ENCODE peak calls at places on chromosomes 7 and 10, in eight cellular contexts. V, W, O, A, C, K, H and Q are unnamed samples.

GRCh38 chr10:84293574-84294016 is 34.8 kb upstream of the CCSER2 start:
- DNase-seq in V (no peak), W (no peak), O (no peak), A (no peak), C (no peak), K (no peak), H (no peak), Q (no peak)

GRCh38 chr10:111926286-111926685 is 257.3 kb downstream of the GPAM start:
- DNase-seq in V (no peak), W (no peak), O (no peak), A (no peak), C (no peak), K (no peak), H (no peak), Q (no peak)

GRCh38 chr10:128367807-128368206 is 241.6 kb upstream of the MKI67 start:
- DNase-seq in V (no peak), W (no peak), O (no peak), A (no peak), C (no peak), K (no peak), H (peak; percentile 85), Q (no peak)

GRCh38 chr7:156222151-156222550 is 409.9 kb upstream of the SHH start:
- DNase-seq in V (no peak), W (no peak), O (no peak), A (no peak), C (no peak), K (no peak), H (peak; percentile 17), Q (no peak)

GRCh38 chr7:88218836-88219605 is 817 bp downstream of the SRI start:
- DNase-seq in V (no peak), W (peak; percentile 25), O (peak; percentile 9), A (peak; percentile 74), C (peak; percentile 67), K (no peak), H (peak; percentile 50), Q (peak; percentile 75)

GRCh38 chr7:80106498-80107113 is 28.0 kb upstream of the GNAI1 start:
- DNase-seq in V (no peak), W (no peak), O (no peak), A (no peak), C (no peak), K (no peak), H (no peak), Q (no peak)

GRCh38 chr10:78602201-78602917 is 466.4 kb upstream of the ZMIZ1 start:
- DNase-seq in V (no peak), W (no peak), O (no peak), A (no peak), C (no peak), K (no peak), H (no peak), Q (no peak)

GRCh38 chr10:101005361-101005760 is 5.8 kb downstream of the LZTS2 start:
- DNase-seq in V (no peak), W (no peak), O (no peak), A (no peak), C (no peak), K (no peak), H (no peak), Q (no peak)

GRCh38 chr10:123852411-123852951 is 39.1 kb downstream of the CPXM2 start:
- DNase-seq in V (no peak), W (no peak), O (no peak), A (no peak), C (no peak), K (no peak), H (no peak), Q (no peak)

GRCh38 chr7:105849122-105849855 is 27.1 kb downstream of the ATXN7L1 start:
- DNase-seq in V (no peak), W (peak; percentile 63), O (peak; percentile 16), A (peak; percentile 12), C (no peak), K (no peak), H (no peak), Q (no peak)

GRCh38 chr10:13720699-13721098 is 133.9 kb downstream of the PRPF18 start:
- DNase-seq in V (no peak), W (no peak), O (no peak), A (no peak), C (no peak), K (no peak), H (no peak), Q (no peak)

GRCh38 chr7:151379193-151379520 is 30.7 kb downstream of the WDR86 start:
- DNase-seq in V (no peak), W (no peak), O (no peak), A (no peak), C (no peak), K (no peak), H (no peak), Q (no peak)

GRCh38 chr7:136528329-136528728 is 340.1 kb upstream of the CHRM2 start:
- DNase-seq in V (peak; percentile 38), W (no peak), O (no peak), A (peak; percentile 38), C (peak; percentile 66), K (no peak), H (no peak), Q (no peak)

GRCh38 chr7:47180268-47180826 is 401.6 kb downstream of the TNS3 start:
- DNase-seq in V (peak; percentile 24), W (no peak), O (no peak), A (peak; percentile 80), C (peak; percentile 80), K (no peak), H (peak; percentile 63), Q (no peak)

GRCh38 chr7:157809863-157810851 is 473.4 kb downstream of the DNAJB6 start:
- DNase-seq in V (no peak), W (no peak), O (no peak), A (no peak), C (no peak), K (no peak), H (no peak), Q (peak; percentile 33)

GRCh38 chr7:23247602-23248335 is 1.2 kb downstream of the GPNMB start:
- DNase-seq in V (no peak), W (no peak), O (peak; percentile 9), A (peak; percentile 44), C (no peak), K (no peak), H (peak; percentile 52), Q (peak; percentile 74)

GRCh38 chr7:36010656-36011587 is 142.1 kb upstream of the EEPD1 start:
- DNase-seq in V (no peak), W (no peak), O (no peak), A (no peak), C (no peak), K (no peak), H (no peak), Q (no peak)

GRCh38 chr7:16778479-16778878 is 24.9 kb downstream of the TSPAN13 start:
- DNase-seq in V (no peak), W (no peak), O (no peak), A (no peak), C (no peak), K (no peak), H (no peak), Q (no peak)

GRCh38 chr10:44470779-44471178 is 85.9 kb upstream of the CXCL12 start:
- DNase-seq in V (no peak), W (no peak), O (no peak), A (peak; percentile 40), C (no peak), K (no peak), H (no peak), Q (no peak)

GRCh38 chr10:74917481-74918077 is 91.2 kb downstream of the KAT6B start:
- DNase-seq in V (no peak), W (no peak), O (no peak), A (peak; percentile 66), C (peak; percentile 22), K (no peak), H (no peak), Q (no peak)

GRCh38 chr10:129971381-129972144 is 7.5 kb upstream of the EBF3 start:
- DNase-seq in V (no peak), W (no peak), O (no peak), A (peak; percentile 79), C (peak; percentile 86), K (no peak), H (no peak), Q (peak; percentile 70)

GRCh38 chr7:223118-223800 is 30.9 kb downstream of the FAM20C start:
- DNase-seq in V (no peak), W (no peak), O (no peak), A (no peak), C (no peak), K (no peak), H (no peak), Q (no peak)

GRCh38 chr7:77425151-77426051 is 9.3 kb upstream of the GSAP start:
- DNase-seq in V (no peak), W (no peak), O (no peak), A (peak; percentile 54), C (no peak), K (no peak), H (no peak), Q (no peak)
- H3K4me3 ChIP-seq in V (no peak overlapping the region), W (no peak overlapping the region), O (no peak overlapping the region), A (no peak overlapping the region), C (no peak overlapping the region), K (no peak overlapping the region), H (no peak overlapping the region), Q (peak overlapping the region; percentile 24)

GRCh38 chr7:82840061-82840460 is 322.6 kb downstream of the PCLO start:
- DNase-seq in V (no peak), W (no peak), O (no peak), A (no peak), C (no peak), K (no peak), H (no peak), Q (no peak)
- H3K4me3 ChIP-seq in V (no peak overlapping the region), W (no peak overlapping the region), O (no peak overlapping the region), A (no peak overlapping the region), C (no peak overlapping the region), K (no peak overlapping the region), H (no peak overlapping the region), Q (no peak overlapping the region)

GRCh38 chr7:131103997-131104396 is 223.7 kb upstream of the MKLN1 start:
- DNase-seq in V (peak; percentile 60), W (peak; percentile 16), O (no peak), A (peak; percentile 91), C (no peak), K (no peak), H (no peak), Q (no peak)
- H3K4me3 ChIP-seq in V (no peak overlapping the region), W (no peak overlapping the region), O (peak overlapping the region; percentile 52), A (no peak overlapping the region), C (no peak overlapping the region), K (no peak overlapping the region), H (no peak overlapping the region), Q (peak overlapping the region; percentile 70)

DNA sequence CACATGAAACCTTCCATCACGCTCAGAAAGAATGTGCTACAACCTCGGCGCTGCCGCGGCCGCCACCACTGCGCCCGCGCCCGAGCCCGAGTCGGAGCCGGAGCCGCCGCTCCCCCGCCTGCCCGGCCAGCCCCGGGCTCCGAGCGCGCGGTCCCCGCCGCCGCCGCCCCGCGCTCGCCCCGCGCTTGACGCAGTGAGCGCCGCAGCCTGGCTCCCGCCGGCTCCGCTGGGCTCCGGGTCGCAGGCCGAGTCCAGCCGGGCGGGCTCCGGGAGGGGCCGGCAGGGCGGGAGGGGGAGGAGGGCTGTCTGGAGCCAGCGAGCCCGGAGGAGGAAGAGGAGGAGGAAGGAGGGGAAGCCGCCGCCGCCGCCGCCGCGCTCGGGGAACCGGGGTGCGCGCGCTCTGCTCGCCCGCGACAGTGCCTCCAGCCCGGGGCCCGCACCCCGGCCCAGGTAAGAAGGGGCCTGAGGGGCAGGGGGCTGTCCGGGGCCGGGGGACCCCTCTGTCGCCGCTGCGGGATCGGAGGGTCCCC is 4.3 kb upstream of the ELFN1 start:
- DNase-seq in V (no peak), W (no peak), O (no peak), A (peak; percentile 38), C (peak; percentile 49), K (no peak), H (peak; percentile 75), Q (peak; percentile 36)
- H3K4me3 ChIP-seq in V (peak overlapping the region; percentile 69), W (no peak overlapping the region), O (no peak overlapping the region), A (peak overlapping the region; percentile 68), C (no peak overlapping the region), K (peak overlapping the region; percentile 33), H (peak overlapping the region; percentile 70), Q (peak overlapping the region; percentile 60)

GRCh38 chr7:100075418-100075817 is 6.1 kb downstream of the ZNF3 start:
- DNase-seq in V (no peak), W (no peak), O (no peak), A (no peak), C (no peak), K (no peak), H (no peak), Q (no peak)
- H3K4me3 ChIP-seq in V (no peak overlapping the region), W (no peak overlapping the region), O (no peak overlapping the region), A (no peak overlapping the region), C (no peak overlapping the region), K (no peak overlapping the region), H (no peak overlapping the region), Q (no peak overlapping the region)